ENCODE peak calls at places on chromosomes 6 and 20, in six cellular contexts. One of them, this sample, is unnamed.

GRCh38 chr6:157613011-157613522 is 210.0 kb upstream of the SNX9 start:
- DNase-seq in K562: peak; percentile 80
- DNase-seq in GM12878: no peak
- DNase-seq in H1: no peak
- DNase-seq in HepG2: peak; percentile 63
- DNase-seq in SK-N-SH: no peak
- DNase-seq in this sample: peak; percentile 28

GRCh38 chr6:144232434-144233223 is 52.5 kb upstream of the UTRN start:
- DNase-seq in HepG2: no peak
- DNase-seq in GM12878: no peak
- DNase-seq in H1: no peak
- DNase-seq in K562: no peak
- DNase-seq in SK-N-SH: no peak
- DNase-seq in this sample: no peak

GRCh38 chr6:113461153-113461897 is 395.8 kb upstream of the MARCKS start:
- DNase-seq in SK-N-SH: no peak
- DNase-seq in H1: no peak
- DNase-seq in K562: no peak
- DNase-seq in GM12878: no peak
- DNase-seq in HepG2: peak; percentile 9
- DNase-seq in this sample: no peak

GRCh38 chr6:57075092-57075491 is 14.9 kb upstream of the ZNF451 start:
- DNase-seq in K562: no peak
- DNase-seq in HepG2: no peak
- DNase-seq in H1: no peak
- DNase-seq in SK-N-SH: no peak
- DNase-seq in GM12878: no peak
- DNase-seq in this sample: no peak

GRCh38 chr6:105352037-105352617 is 50.8 kb downstream of the PREP start:
- DNase-seq in K562: no peak
- DNase-seq in SK-N-SH: peak; percentile 13
- DNase-seq in H1: no peak
- DNase-seq in HepG2: no peak
- DNase-seq in GM12878: no peak
- DNase-seq in this sample: no peak

GRCh38 chr20:17179840-17180239 is 47.0 kb upstream of the PCSK2 start:
- DNase-seq in H1: no peak
- DNase-seq in HepG2: no peak
- DNase-seq in GM12878: no peak
- DNase-seq in SK-N-SH: no peak
- DNase-seq in K562: no peak
- DNase-seq in this sample: no peak

GRCh38 chr6:26457407-26457795 is 354 bp upstream of the BTN2A1 start:
- DNase-seq in GM12878: no peak
- DNase-seq in H1: peak; percentile 59
- DNase-seq in SK-N-SH: peak; percentile 51
- DNase-seq in HepG2: no peak
- DNase-seq in K562: peak; percentile 37
- DNase-seq in this sample: no peak

GRCh38 chr6:143596857-143597256 is 80.9 kb upstream of the PHACTR2 start:
- DNase-seq in GM12878: no peak
- DNase-seq in SK-N-SH: no peak
- DNase-seq in H1: no peak
- DNase-seq in HepG2: no peak
- DNase-seq in K562: no peak
- DNase-seq in this sample: no peak

GRCh38 chr20:63565699-63566335 is 8.2 kb downstream of the HELZ2 start:
- DNase-seq in HepG2: no peak
- DNase-seq in K562: no peak
- DNase-seq in H1: no peak
- DNase-seq in SK-N-SH: no peak
- DNase-seq in GM12878: no peak
- DNase-seq in this sample: no peak

GRCh38 chr6:148611213-148611612 is 135.6 kb upstream of the UST start:
- DNase-seq in SK-N-SH: no peak
- DNase-seq in GM12878: no peak
- DNase-seq in HepG2: no peak
- DNase-seq in K562: no peak
- DNase-seq in H1: no peak
- DNase-seq in this sample: no peak

GRCh38 chr6:143718463-143718862 is 40.7 kb downstream of the PHACTR2 start:
- DNase-seq in H1: no peak
- DNase-seq in HepG2: no peak
- DNase-seq in GM12878: no peak
- DNase-seq in K562: no peak
- DNase-seq in SK-N-SH: no peak
- DNase-seq in this sample: no peak

GRCh38 chr6:70998148-70998547 is 41.3 kb upstream of the B3GAT2 start:
- DNase-seq in SK-N-SH: no peak
- DNase-seq in H1: no peak
- DNase-seq in HepG2: no peak
- DNase-seq in GM12878: no peak
- DNase-seq in K562: no peak
- DNase-seq in this sample: no peak

GRCh38 chr6:8764733-8765132 is 329.4 kb upstream of the SLC35B3 start:
- DNase-seq in GM12878: no peak
- DNase-seq in SK-N-SH: no peak
- DNase-seq in H1: no peak
- DNase-seq in HepG2: no peak
- DNase-seq in K562: no peak
- DNase-seq in this sample: no peak
- TF ChIP-seq GABPA in GM12878: no peak
- TF ChIP-seq GABPA in SK-N-SH: no peak
- TF ChIP-seq GABPA in H1: no peak
- TF ChIP-seq GABPA in HepG2: no peak
- TF ChIP-seq GABPA in K562: no peak
- TF ChIP-seq GABPA in this sample: no peak

DNA sequence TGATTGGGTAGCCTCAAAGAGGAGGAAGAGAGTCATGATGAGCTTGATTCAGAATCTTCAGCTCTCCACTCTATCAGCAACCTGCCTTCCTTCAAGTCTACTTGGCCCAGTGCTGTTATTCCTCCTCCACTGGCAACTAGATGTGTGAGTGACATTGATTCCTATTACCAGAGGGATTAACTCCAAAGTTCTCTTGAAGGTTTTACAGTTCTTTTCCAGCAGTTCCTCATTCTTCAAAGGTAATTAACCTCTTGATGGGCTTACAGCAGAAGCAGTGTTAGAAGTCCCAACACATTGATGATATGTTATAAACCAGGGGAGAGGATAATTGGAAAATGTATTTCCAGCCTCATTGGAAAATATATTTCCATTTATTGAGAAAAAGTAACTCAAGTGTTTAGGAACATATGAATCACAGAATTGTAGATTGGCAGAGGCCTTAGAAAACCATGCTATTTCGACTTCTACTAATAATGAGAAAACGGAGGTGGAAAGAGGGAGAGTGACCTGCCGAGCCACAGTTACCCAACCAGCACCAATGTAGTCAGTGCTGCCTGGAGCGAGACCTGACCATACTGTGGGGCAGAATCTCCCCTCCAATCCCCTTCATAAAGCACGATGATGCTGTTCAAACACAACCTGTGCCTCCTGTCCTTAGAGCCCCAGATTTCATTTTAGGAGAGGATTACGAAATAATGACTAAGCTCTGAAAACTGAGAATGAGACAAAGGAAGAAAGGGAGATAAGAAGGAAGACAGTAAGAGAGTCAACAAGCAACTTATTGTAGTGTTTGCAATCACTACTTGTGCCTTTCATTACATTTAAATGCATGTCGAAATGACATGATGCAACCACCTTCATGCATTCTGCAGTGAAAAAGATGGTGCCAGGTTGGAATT is 70.8 kb downstream of the ATXN1 start:
- DNase-seq in HepG2: peak; percentile 72
- DNase-seq in GM12878: no peak
- DNase-seq in SK-N-SH: no peak
- DNase-seq in H1: no peak
- DNase-seq in K562: no peak
- DNase-seq in this sample: peak; percentile 29
- TF ChIP-seq GABPA in HepG2: no peak
- TF ChIP-seq GABPA in GM12878: no peak
- TF ChIP-seq GABPA in SK-N-SH: no peak
- TF ChIP-seq GABPA in H1: no peak
- TF ChIP-seq GABPA in K562: no peak
- TF ChIP-seq GABPA in this sample: no peak

GRCh38 chr20:36465109-36466080 is 75.9 kb upstream of the MYL9 start:
- DNase-seq in H1: no peak
- DNase-seq in K562: peak; percentile 86
- DNase-seq in HepG2: peak; percentile 66
- DNase-seq in SK-N-SH: no peak
- DNase-seq in GM12878: no peak
- DNase-seq in this sample: no peak

GRCh38 chr20:36460648-36461599 is 80.4 kb upstream of the MYL9 start:
- DNase-seq in H1: peak; percentile 88
- DNase-seq in HepG2: peak; percentile 89
- DNase-seq in K562: peak; percentile 95
- DNase-seq in GM12878: peak; percentile 65
- DNase-seq in SK-N-SH: peak; percentile 98
- DNase-seq in this sample: peak; percentile 74

GRCh38 chr20:36461600-36462439 is 79.5 kb upstream of the MYL9 start:
- DNase-seq in HepG2: no peak
- DNase-seq in GM12878: no peak
- DNase-seq in SK-N-SH: peak; percentile 78
- DNase-seq in H1: peak; percentile 62
- DNase-seq in K562: peak; percentile 65
- DNase-seq in this sample: peak; percentile 31

GRCh38 chr20:36463212-36464061 is 77.9 kb upstream of the MYL9 start:
- DNase-seq in SK-N-SH: no peak
- DNase-seq in K562: no peak
- DNase-seq in HepG2: no peak
- DNase-seq in GM12878: no peak
- DNase-seq in H1: no peak
- DNase-seq in this sample: no peak

GRCh38 chr20:36462440-36463211 is 78.7 kb upstream of the MYL9 start:
- DNase-seq in K562: no peak
- DNase-seq in SK-N-SH: peak; percentile 59
- DNase-seq in GM12878: no peak
- DNase-seq in H1: peak; percentile 60
- DNase-seq in HepG2: no peak
- DNase-seq in this sample: no peak
- TF ChIP-seq GABPA in K562: no peak
- TF ChIP-seq GABPA in SK-N-SH: peak; percentile 19
- TF ChIP-seq GABPA in GM12878: no peak
- TF ChIP-seq GABPA in H1: no peak
- TF ChIP-seq GABPA in HepG2: no peak
- TF ChIP-seq GABPA in this sample: no peak

DNA sequence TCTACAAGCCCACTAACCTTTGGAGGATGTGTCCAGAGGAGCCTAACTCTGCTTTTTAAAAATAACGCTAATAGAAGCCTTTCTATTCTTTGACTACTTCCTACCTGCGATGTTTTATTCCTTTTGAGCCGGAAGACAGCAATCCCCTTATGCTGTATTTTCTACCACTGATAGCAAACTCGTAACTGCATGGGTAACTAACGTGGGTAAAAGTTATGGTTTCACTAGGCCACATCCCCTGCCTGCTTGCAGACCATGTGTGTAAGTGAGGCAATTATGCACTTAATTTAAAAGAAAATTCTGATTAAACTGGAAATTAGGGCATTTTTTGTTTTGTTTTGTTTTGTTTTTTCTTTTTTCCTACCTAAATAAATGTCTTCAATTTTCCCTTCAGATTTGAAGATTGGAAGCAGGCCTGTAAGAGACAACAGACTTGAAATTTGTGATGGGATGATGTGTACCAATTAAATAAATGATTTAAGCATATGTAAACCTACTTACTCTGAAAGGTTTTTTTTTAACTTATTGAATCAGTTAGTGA is 933 bp downstream of the UFL1 start:
- DNase-seq in H1: no peak
- DNase-seq in SK-N-SH: peak; percentile 7
- DNase-seq in HepG2: peak; percentile 22
- DNase-seq in GM12878: no peak
- DNase-seq in K562: no peak
- DNase-seq in this sample: no peak
- TF ChIP-seq GABPA in H1: no peak
- TF ChIP-seq GABPA in SK-N-SH: no peak
- TF ChIP-seq GABPA in HepG2: no peak
- TF ChIP-seq GABPA in GM12878: no peak
- TF ChIP-seq GABPA in K562: no peak
- TF ChIP-seq GABPA in this sample: no peak

GRCh38 chr6:15661815-15662245 is 998 bp downstream of the DTNBP1 start:
- DNase-seq in SK-N-SH: no peak
- DNase-seq in HepG2: no peak
- DNase-seq in GM12878: no peak
- DNase-seq in H1: no peak
- DNase-seq in K562: no peak
- DNase-seq in this sample: no peak
- TF ChIP-seq GABPA in SK-N-SH: no peak
- TF ChIP-seq GABPA in HepG2: no peak
- TF ChIP-seq GABPA in GM12878: no peak
- TF ChIP-seq GABPA in H1: no peak
- TF ChIP-seq GABPA in K562: no peak
- TF ChIP-seq GABPA in this sample: no peak